ENCODE peak calls at places on chromosomes 5 and 9, in ten cellular contexts. G is mesothelial cell of epicardium, T is Calu3, V is left ventricle myocardium inferior, W is NAMALWA, S is astrocyte of the spinal cord, Z is naive B cell, I is nucleus accumbens, F is fibroblast of pulmonary artery, A is NCI-H1092. H is an unnamed sample.

GRCh38 chr9:28439688-28440087 is 866.4 kb upstream of the C9orf72 start:
- DNase-seq in W (no peak), F (no peak), A (no peak), T (no peak), Z (no peak), G (no peak), S (no peak), V (no peak), I (no peak), H (no peak)

GRCh38 chr5:72597456-72597948 is 90.3 kb upstream of the ZNF366 start:
- DNase-seq in Z (no peak), I (no peak), T (no peak), W (no peak), S (peak), F (peak), A (no peak), G (no peak), V (no peak), H (no peak)

GRCh38 chr5:138033275-138033808 is 463 bp upstream of the FAM13B start:
- DNase-seq in G (no peak), T (no peak), S (no peak), Z (no peak), A (peak), V (no peak), I (no peak), F (no peak), W (peak), H (no peak)

GRCh38 chr5:72598461-72599433 is 91.5 kb upstream of the ZNF366 start:
- DNase-seq in S (peak), W (peak), F (peak), I (no peak), G (no peak), V (no peak), T (no peak), Z (peak), A (no peak), H (no peak)

GRCh38 chr5:140108093-140109049 is 5.5 kb upstream of the PURA start:
- DNase-seq in G (no peak), V (peak), A (no peak), I (no peak), S (no peak), W (peak), T (peak), F (no peak), Z (no peak), H (no peak)

GRCh38 chr5:91212336-91213092 is 170.6 kb downstream of the ARRDC3 start:
- DNase-seq in F (peak), Z (no peak), T (no peak), I (no peak), S (peak), W (no peak), A (no peak), G (peak), V (no peak), H (peak)

GRCh38 chr5:148541054-148541835 is 113.1 kb downstream of the HTR4 start:
- DNase-seq in S (no peak), F (no peak), I (no peak), Z (no peak), V (no peak), G (no peak), W (no peak), A (no peak), T (no peak), H (no peak)

GRCh38 chr5:39024005-39024404 is 50.2 kb downstream of the RICTOR start:
- DNase-seq in A (no peak), I (no peak), S (peak), T (no peak), F (no peak), V (no peak), G (no peak), Z (no peak), W (no peak), H (no peak)

GRCh38 chr9:79701651-79702050 is 129.9 kb downstream of the TLE4 start:
- DNase-seq in G (no peak), T (no peak), A (no peak), Z (peak), W (no peak), I (no peak), V (peak), S (no peak), F (no peak), H (no peak)

GRCh38 chr5:38941912-38942311 is 96.1 kb downstream of the OSMR start:
- DNase-seq in W (no peak), F (no peak), V (no peak), A (no peak), Z (no peak), S (no peak), G (no peak), T (no peak), I (no peak), H (no peak)

GRCh38 chr9:38318755-38319495 is 73.6 kb upstream of the ALDH1B1 start:
- DNase-seq in F (peak), W (peak), I (no peak), G (no peak), T (no peak), A (no peak), S (peak), V (no peak), Z (no peak), H (no peak)

GRCh38 chr9:130629443-130630090 is 34.8 kb upstream of the PRDM12 start:
- DNase-seq in A (no peak), G (no peak), Z (no peak), V (no peak), T (no peak), F (no peak), W (no peak), S (no peak), I (no peak), H (no peak)

GRCh38 chr9:127973169-127974001 is 7.4 kb downstream of the EEIG1 start:
- DNase-seq in W (no peak), A (peak), V (peak), Z (no peak), G (no peak), S (no peak), F (no peak), I (peak), T (no peak), H (no peak)

GRCh38 chr9:108468364-108468763 is 387.4 kb downstream of the ACTL7B start:
- DNase-seq in T (peak), I (no peak), W (peak), V (no peak), F (peak), Z (no peak), G (no peak), A (no peak), S (no peak), H (no peak)

GRCh38 chr5:51832934-51833470 is 449.8 kb downstream of the ISL1 start:
- DNase-seq in Z (no peak), G (no peak), V (no peak), T (no peak), F (no peak), I (no peak), A (no peak), W (no peak), S (no peak), H (no peak)

GRCh38 chr5:119996128-119996527 is 366.8 kb downstream of the FAM170A start:
- DNase-seq in W (no peak), I (no peak), A (no peak), G (no peak), Z (no peak), V (no peak), T (no peak), S (peak), F (no peak), H (no peak)

GRCh38 chr9:93591706-93592388 is 15.5 kb downstream of the PHF2 start:
- DNase-seq in Z (no peak), V (no peak), S (no peak), I (no peak), F (no peak), W (no peak), A (no peak), G (peak), T (no peak), H (no peak)

GRCh38 chr5:31630931-31631330 is 8.0 kb upstream of the PDZD2 start:
- DNase-seq in I (no peak), S (no peak), V (peak), G (no peak), F (no peak), Z (no peak), T (no peak), A (no peak), W (no peak), H (no peak)

GRCh38 chr9:4297795-4298254 is 2.0 kb downstream of the GLIS3 start:
- DNase-seq in F (peak), A (peak), V (peak), Z (no peak), S (peak), W (peak), I (no peak), G (peak), T (peak), H (no peak)

GRCh38 chr5:1874820-1875219 is 7.9 kb downstream of the IRX4 start:
- DNase-seq in I (no peak), S (no peak), A (peak), V (no peak), F (no peak), W (peak), G (no peak), T (no peak), Z (no peak), H (no peak)

GRCh38 chr9:86126998-86127972 is 27.9 kb upstream of the GOLM1 start:
- DNase-seq in S (peak), G (peak), Z (no peak), T (peak), I (peak), A (peak), W (peak), V (peak), F (peak), H (no peak)

GRCh38 chr9:134340475-134341186 is 14.4 kb downstream of the RXRA start:
- DNase-seq in G (no peak), A (no peak), Z (no peak), T (no peak), I (no peak), W (no peak), S (no peak), V (peak), F (no peak), H (no peak)

GRCh38 chr5:135458921-135459331 is 6.8 kb upstream of the TIFAB start:
- DNase-seq in F (peak), G (no peak), I (no peak), W (no peak), S (peak), T (peak), V (no peak), A (no peak), Z (no peak), H (no peak)

H was measured in NCI-H446 treated with DMSO at 0.1 percent for 48 hours.